ENCODE peak calls at places on chromosomes 16 and 17, in six cellular contexts. M, G, C, Y, P and R are unnamed samples. For H3K9me3, the result is how much of the 10 kb centered on the place peaks cover.

GRCh38 chr16:11836653-11837244 is 14.6 kb downstream of the RSL1D1 start:
- DNase-seq in M (peak), G (no peak), C (no peak), Y (no peak), P (no peak), R (no peak)

GRCh38 chr17:82645516-82645915 is 2.7 kb downstream of the WDR45B start:
- DNase-seq in M (no peak), G (no peak), C (peak), Y (no peak), P (no peak), R (no peak)

GRCh38 chr17:7858487-7858832 is 657 bp downstream of the CYB5D1 start:
- DNase-seq in M (peak), G (no peak), C (peak), Y (peak), P (no peak), R (peak)

GRCh38 chr17:21034350-21035235 is 8.2 kb downstream of the USP22 start:
- DNase-seq in M (no peak), G (no peak), C (no peak), Y (no peak), P (no peak), R (no peak)

GRCh38 chr16:88566158-88566557 is 4.0 kb upstream of the ZC3H18 start:
- DNase-seq in M (no peak), G (no peak), C (no peak), Y (no peak), P (no peak), R (no peak)

GRCh38 chr16:66483689-66484452 is 56.8 kb downstream of the BEAN1 start:
- DNase-seq in M (peak), G (peak), C (peak), Y (peak), P (peak), R (peak)

GRCh38 chr16:12318661-12319463 is 342.3 kb downstream of the SNX29 start:
- DNase-seq in M (peak), G (no peak), C (no peak), Y (no peak), P (no peak), R (no peak)

GRCh38 chr16:13957197-13958078 is 37.5 kb downstream of the ERCC4 start:
- DNase-seq in M (peak), G (peak), C (peak), Y (no peak), P (peak), R (peak)

GRCh38 chr16:82061861-82062525 is 26.9 kb downstream of the HSD17B2 start:
- DNase-seq in M (no peak), G (no peak), C (no peak), Y (no peak), P (peak), R (no peak)

GRCh38 chr17:44352922-44353655 is 8.0 kb downstream of the GRN start:
- DNase-seq in M (no peak), G (no peak), C (no peak), Y (no peak), P (no peak), R (no peak)

GRCh38 chr17:79631640-79632431 is 21.0 kb upstream of the RBFOX3 start:
- DNase-seq in M (peak), G (no peak), C (peak), Y (no peak), P (peak), R (no peak)

GRCh38 chr17:15169676-15170075 is 95.5 kb downstream of the PMP22 start:
- DNase-seq in M (no peak), G (no peak), C (no peak), Y (no peak), P (no peak), R (no peak)

GRCh38 chr16:61813339-61813738 is 222.9 kb downstream of the CDH8 start:
- DNase-seq in M (no peak), G (no peak), C (no peak), Y (no peak), P (no peak), R (no peak)

GRCh38 chr17:43449470-43450202 is 34.1 kb upstream of the DHX8 start:
- DNase-seq in M (no peak), G (peak), C (no peak), Y (no peak), P (no peak), R (no peak)

GRCh38 chr17:4440690-4441686 is 7.2 kb downstream of the SPNS3 start:
- DNase-seq in M (no peak), G (no peak), C (no peak), Y (no peak), P (peak), R (peak)

GRCh38 chr16:88334517-88335149 is 48.1 kb upstream of the ZNF469 start:
- DNase-seq in M (no peak), G (no peak), C (no peak), Y (no peak), P (no peak), R (no peak)

GRCh38 chr16:76059186-76059585 is 218.0 kb upstream of the CNTNAP4 start:
- DNase-seq in M (no peak), G (no peak), C (no peak), Y (no peak), P (no peak), R (no peak)

GRCh38 chr16:70685061-70685937 is 554 bp downstream of the MTSS2 start:
- DNase-seq in M (peak), G (no peak), C (no peak), Y (no peak), P (peak), R (no peak)

GRCh38 chr17:17792551-17793377 is 44.0 kb downstream of the SREBF1 start:
- DNase-seq in M (peak), G (no peak), C (no peak), Y (no peak), P (peak), R (no peak)

GRCh38 chr16:23501291-23501690 is 9.0 kb downstream of the GGA2 start:
- DNase-seq in M (no peak), G (no peak), C (no peak), Y (no peak), P (no peak), R (no peak)

GRCh38 chr16:50419116-50419515 is 50.3 kb upstream of the BRD7 start:
- DNase-seq in M (no peak), G (no peak), C (no peak), Y (no peak), P (no peak), R (no peak)
- H3K9me3 ChIP-seq in M (half or more), G (under half), C (under half), Y (under half), P (under half), R (under half)

GRCh38 chr17:22514315-22514714 is 822.0 kb downstream of the KCNJ18 start:
- DNase-seq in M (no peak), G (no peak), C (no peak), Y (no peak), P (no peak), R (no peak)
- H3K9me3 ChIP-seq in M (under half), G (under half), C (under half), Y (under half), P (under half), R (under half)

GRCh38 chr16:35574454-35575431 is 2115.3 kb downstream of the TP53TG3F start:
- DNase-seq in M (no peak), G (no peak), C (no peak), Y (no peak), P (peak), R (no peak)

GRCh38 chr16:35575432-35575821 is 2116.0 kb downstream of the TP53TG3F start:
- DNase-seq in M (no peak), G (no peak), C (no peak), Y (no peak), P (no peak), R (no peak)

GRCh38 chr16:35574011-35574410 is 2114.6 kb downstream of the TP53TG3F start:
- DNase-seq in M (no peak), G (no peak), C (no peak), Y (no peak), P (peak), R (no peak)

GRCh38 chr16:35572186-35572585 is 2112.8 kb downstream of the TP53TG3F start:
- DNase-seq in M (no peak), G (no peak), C (no peak), Y (no peak), P (no peak), R (no peak)

GRCh38 chr16:35573407-35573806 is 2114.0 kb downstream of the TP53TG3F start:
- DNase-seq in M (no peak), G (no peak), C (no peak), Y (no peak), P (no peak), R (no peak)
- H3K9me3 ChIP-seq in M (half or more), G (under half), C (under half), Y (under half), P (under half), R (under half)

GRCh38 chr17:77767148-77767547 is 191.4 kb upstream of the TNRC6C start:
- DNase-seq in M (no peak), G (no peak), C (no peak), Y (no peak), P (no peak), R (no peak)
- H3K9me3 ChIP-seq in M (under half), G (under half), C (under half), Y (under half), P (under half), R (under half)

DNA sequence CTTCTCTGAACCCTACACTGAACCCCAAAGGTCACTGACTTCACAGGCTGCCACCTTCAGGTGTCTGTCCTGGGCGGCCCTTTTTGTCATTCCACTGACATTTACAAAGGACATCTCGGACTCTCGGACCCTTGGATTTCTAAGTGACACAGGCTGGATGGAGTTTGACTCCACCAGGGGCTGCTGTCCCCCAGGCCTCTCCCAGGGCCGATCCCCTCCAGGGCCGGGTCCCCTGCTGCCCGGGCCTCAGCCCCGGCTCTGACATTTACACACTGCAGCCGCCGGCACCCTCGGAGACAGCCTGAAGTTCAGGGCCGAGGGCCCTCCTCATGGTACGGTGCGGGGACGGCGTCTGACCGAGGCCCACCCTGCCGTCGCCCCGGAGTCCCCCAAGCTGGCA is 24.1 kb downstream of the CACNA1H start:
- DNase-seq in M (no peak), G (no peak), C (no peak), Y (no peak), P (no peak), R (no peak)
- H3K9me3 ChIP-seq in M (under half), G (under half), C (under half), Y (under half), P (under half), R (under half)

GRCh38 chr16:31886227-31886626 is 12.6 kb downstream of the ZNF267 start:
- DNase-seq in M (no peak), G (no peak), C (no peak), Y (no peak), P (no peak), R (no peak)
- H3K9me3 ChIP-seq in M (under half), G (under half), C (under half), Y (under half), P (under half), R (under half)

GRCh38 chr16:3321802-3322201 is 16.5 kb downstream of the ZNF75A start:
- DNase-seq in M (no peak), G (no peak), C (no peak), Y (no peak), P (no peak), R (no peak)
- H3K9me3 ChIP-seq in M (under half), G (under half), C (half or more), Y (under half), P (under half), R (under half)

GRCh38 chr16:35639233-35640205 is 2180.1 kb downstream of the TP53TG3F start:
- DNase-seq in M (no peak), G (no peak), C (no peak), Y (no peak), P (no peak), R (no peak)
- H3K9me3 ChIP-seq in M (half or more), G (under half), C (under half), Y (under half), P (under half), R (under half)

GRCh38 chr16:60304078-60304477 is 1570.0 kb upstream of the GOT2 start:
- DNase-seq in M (no peak), G (no peak), C (no peak), Y (no peak), P (no peak), R (no peak)
- H3K9me3 ChIP-seq in M (under half), G (under half), C (under half), Y (under half), P (under half), R (under half)